ENCODE peak calls at places on chromosomes 12 and 14, in five cellular contexts. R is H54; A is KG1; N is ELR; E is stimulated activated naive CD8-positive, alpha-beta T cell treated with anti-CD3 and anti-CD28 coated beads, Interleukin-15, Interleukin-2, amounts not matched to agents 100 U/mL and 50 U/mL, for 24 hours. T is an unnamed sample.
A peak's percentile ranks its signal among the peaks of the same experiment; 100 is the strongest.

GRCh38 chr12:90280564-90281058 is 572.0 kb upstream of the ATP2B1 start:
- DNase-seq in R (no peak), A (no peak), N (peak; percentile 62), E (peak; percentile 9), T (no peak)

GRCh38 chr14:71103662-71104484 is 196.6 kb downstream of the PCNX1 start:
- DNase-seq in R (peak; percentile 5), A (peak; percentile 44), N (peak; percentile 77), E (no peak), T (peak; percentile 51)

GRCh38 chr14:78959674-78960264 is 789.6 kb downstream of the NRXN3 start:
- DNase-seq in R (peak; percentile 4), A (peak; percentile 9), N (peak; percentile 76), E (peak; percentile 61), T (peak; percentile 69)

GRCh38 chr14:37807722-37808121 is 212.3 kb downstream of the TTC6 start:
- DNase-seq in R (no peak), A (no peak), N (no peak), E (no peak), T (no peak)

GRCh38 chr14:34633697-34634096 is 3.7 kb upstream of the SNX6 start:
- DNase-seq in R (no peak), A (no peak), N (no peak), E (no peak), T (no peak)

GRCh38 chr14:68518910-68519686 is 273.8 kb downstream of the ZFP36L1 start:
- DNase-seq in R (no peak), A (no peak), N (no peak), E (no peak), T (no peak)

GRCh38 chr12:56900583-56900982 is 33.6 kb downstream of the SDR9C7 start:
- DNase-seq in R (peak; percentile 78), A (no peak), N (peak; percentile 84), E (no peak), T (no peak)

GRCh38 chr14:103103461-103104388 is 9.2 kb downstream of the EXOC3L4 start:
- DNase-seq in R (peak; percentile 98), A (no peak), N (peak; percentile 77), E (no peak), T (no peak)

GRCh38 chr14:90383731-90384542 is 12.9 kb upstream of the CALM1 start:
- DNase-seq in R (no peak), A (peak; percentile 45), N (peak; percentile 52), E (peak; percentile 63), T (peak; percentile 76)

GRCh38 chr12:11941601-11942360 is 129.0 kb upstream of the BCL2L14 start:
- DNase-seq in R (peak; percentile 39), A (no peak), N (peak; percentile 61), E (no peak), T (no peak)

GRCh38 chr12:108689314-108690190 is 41.8 kb downstream of the CORO1C start:
- DNase-seq in R (no peak), A (peak; percentile 51), N (peak; percentile 30), E (peak; percentile 42), T (peak; percentile 65)

GRCh38 chr12:50518129-50518528 is 13.3 kb downstream of the DIP2B start:
- DNase-seq in R (no peak), A (no peak), N (no peak), E (no peak), T (no peak)